ENCODE peak calls at places on chromosomes 4 and X, in five cellular contexts. H, O, C, Z and V are unnamed samples.

GRCh38 chr4:41693629-41694028 is 54.9 kb downstream of the PHOX2B start:
- DNase-seq in Z (no peak), C (peak; percentile 53), O (peak; percentile 18), H (peak; percentile 3), V (no peak)

GRCh38 chr4:26031704-26032103 is 117.7 kb downstream of the SMIM20 start:
- DNase-seq in Z (no peak), H (no peak), O (no peak), C (no peak), V (no peak)

GRCh38 chrX:13750204-13750603 is 15.7 kb downstream of the OFD1 start:
- DNase-seq in H (no peak), C (peak; percentile 55), Z (no peak), O (peak; percentile 20), V (no peak)

GRCh38 chrX:15301924-15302323 is 13.5 kb downstream of the ASB11 start:
- DNase-seq in O (peak; percentile 40), H (peak; percentile 24), Z (no peak), C (peak; percentile 26), V (peak; percentile 87)

GRCh38 chrX:45758738-45759397 is 558.2 kb upstream of the DIPK2B start:
- DNase-seq in O (peak; percentile 50), H (no peak), C (no peak), Z (no peak), V (no peak)

GRCh38 chrX:19174401-19175025 is 52.2 kb upstream of the ADGRG2 start:
- DNase-seq in C (peak; percentile 30), H (no peak), O (peak; percentile 33), Z (no peak), V (no peak)

GRCh38 chrX:79078114-79078513 is 66.4 kb upstream of the GPR174 start:
- DNase-seq in H (no peak), C (no peak), O (no peak), Z (no peak), V (no peak)

GRCh38 chr4:122827258-122827887 is 742 bp downstream of the FGF2 start:
- DNase-seq in C (peak; percentile 34), O (peak; percentile 46), H (no peak), Z (peak; percentile 19), V (no peak)

GRCh38 chr4:75555294-75556164 is at the start of gene ODAPH:
- DNase-seq in H (no peak), Z (no peak), C (no peak), O (no peak), V (no peak)

GRCh38 chr4:185838514-185839203 is 26.7 kb upstream of the SORBS2 start:
- DNase-seq in C (no peak), H (no peak), Z (no peak), O (peak; percentile 3), V (no peak)

GRCh38 chrX:18873189-18873791 is 110.6 kb downstream of the PHKA2 start:
- DNase-seq in Z (no peak), C (peak; percentile 65), H (peak; percentile 32), O (peak; percentile 56), V (no peak)